ENCODE peak calls at places on chromosomes 11 and 22, in four cellular contexts. One of them, this sample, is unnamed.

GRCh38 chr11:6693342-6694228 is 10.4 kb upstream of the MRPL17 start:
- DNase-seq in HepG2: no peak
- DNase-seq in SK-N-SH: no peak
- DNase-seq in GM12878: no peak
- DNase-seq in this sample: no peak

GRCh38 chr11:78927511-78927910 is 352.8 kb upstream of the NARS2 start:
- DNase-seq in HepG2: no peak
- DNase-seq in SK-N-SH: no peak
- DNase-seq in GM12878: no peak
- DNase-seq in this sample: no peak

GRCh38 chr22:46287873-46288751 is 8.6 kb upstream of the GTSE1 start:
- DNase-seq in HepG2: no peak
- DNase-seq in SK-N-SH: no peak
- DNase-seq in GM12878: peak
- DNase-seq in this sample: no peak

GRCh38 chr11:17296852-17297559 is 20.5 kb downstream of the NUCB2 start:
- DNase-seq in HepG2: no peak
- DNase-seq in SK-N-SH: no peak
- DNase-seq in GM12878: no peak
- DNase-seq in this sample: no peak

GRCh38 chr11:95230054-95231034 is 658 bp downstream of the SESN3 start:
- DNase-seq in HepG2: no peak
- DNase-seq in SK-N-SH: no peak
- DNase-seq in GM12878: no peak
- DNase-seq in this sample: peak

GRCh38 chr11:6319001-6319878 is 1.1 kb downstream of the CAVIN3 start:
- DNase-seq in HepG2: no peak
- DNase-seq in SK-N-SH: peak
- DNase-seq in GM12878: no peak
- DNase-seq in this sample: no peak

GRCh38 chr11:114317738-114318137 is 21.5 kb downstream of the NNMT start:
- DNase-seq in HepG2: no peak
- DNase-seq in SK-N-SH: peak
- DNase-seq in GM12878: no peak
- DNase-seq in this sample: peak

GRCh38 chr11:114263510-114264170 is 32.6 kb upstream of the NNMT start:
- DNase-seq in HepG2: no peak
- DNase-seq in SK-N-SH: no peak
- DNase-seq in GM12878: no peak
- DNase-seq in this sample: no peak

GRCh38 chr11:126147268-126148111 is 64.0 kb downstream of the RPUSD4 start:
- DNase-seq in HepG2: peak
- DNase-seq in SK-N-SH: no peak
- DNase-seq in GM12878: no peak
- DNase-seq in this sample: no peak

GRCh38 chr11:85889676-85890579 is 34.7 kb downstream of the CCDC83 start:
- DNase-seq in HepG2: peak
- DNase-seq in SK-N-SH: no peak
- DNase-seq in GM12878: no peak
- DNase-seq in this sample: no peak

GRCh38 chr11:6413791-6414231 is 5.1 kb downstream of the APBB1 start:
- DNase-seq in HepG2: no peak
- DNase-seq in SK-N-SH: no peak
- DNase-seq in GM12878: no peak
- DNase-seq in this sample: no peak

GRCh38 chr22:21816787-21817496 is 50.5 kb downstream of the MAPK1 start:
- DNase-seq in HepG2: no peak
- DNase-seq in SK-N-SH: peak
- DNase-seq in GM12878: peak
- DNase-seq in this sample: no peak

GRCh38 chr11:66367561-66368312 is 3.8 kb downstream of the SLC29A2 start:
- DNase-seq in HepG2: no peak
- DNase-seq in SK-N-SH: no peak
- DNase-seq in GM12878: no peak
- DNase-seq in this sample: no peak

GRCh38 chr11:129972596-129972995 is 30.0 kb downstream of the PRDM10 start:
- DNase-seq in HepG2: no peak
- DNase-seq in SK-N-SH: no peak
- DNase-seq in GM12878: no peak
- DNase-seq in this sample: no peak

GRCh38 chr11:31757245-31757835 is 53.8 kb downstream of the PAX6 start:
- DNase-seq in HepG2: no peak
- DNase-seq in SK-N-SH: no peak
- DNase-seq in GM12878: no peak
- DNase-seq in this sample: no peak

GRCh38 chr11:118623291-118623655 is 15.9 kb downstream of the PHLDB1 start:
- DNase-seq in HepG2: peak
- DNase-seq in SK-N-SH: peak
- DNase-seq in GM12878: no peak
- DNase-seq in this sample: no peak

GRCh38 chr22:21652010-21652546 is 10.0 kb downstream of the SDF2L1 start:
- DNase-seq in HepG2: peak
- DNase-seq in SK-N-SH: peak
- DNase-seq in GM12878: peak
- DNase-seq in this sample: no peak

GRCh38 chr11:128894685-128895084 is 3.5 kb downstream of the KCNJ5 start:
- DNase-seq in HepG2: peak
- DNase-seq in SK-N-SH: peak
- DNase-seq in GM12878: no peak
- DNase-seq in this sample: no peak

GRCh38 chr11:66910016-66910415 is 48.2 kb downstream of the PC start:
- DNase-seq in HepG2: no peak
- DNase-seq in SK-N-SH: no peak
- DNase-seq in GM12878: no peak
- DNase-seq in this sample: no peak

GRCh38 chr11:69540118-69541000 is 58.9 kb downstream of the LINC01488 start:
- DNase-seq in HepG2: peak
- DNase-seq in SK-N-SH: peak
- DNase-seq in GM12878: no peak
- DNase-seq in this sample: peak
- TF ChIP-seq TCF12 in HepG2: no peak
- TF ChIP-seq TCF12 in SK-N-SH: no peak
- TF ChIP-seq TCF12 in GM12878: no peak
- TF ChIP-seq TCF12 in this sample: no peak

GRCh38 chr11:83528877-83529276 is 242.7 kb upstream of the CCDC90B start:
- DNase-seq in HepG2: no peak
- DNase-seq in SK-N-SH: no peak
- DNase-seq in GM12878: no peak
- DNase-seq in this sample: no peak

GRCh38 chr11:83523676-83524075 is 237.5 kb upstream of the CCDC90B start:
- DNase-seq in HepG2: no peak
- DNase-seq in SK-N-SH: no peak
- DNase-seq in GM12878: no peak
- DNase-seq in this sample: no peak

DNA sequence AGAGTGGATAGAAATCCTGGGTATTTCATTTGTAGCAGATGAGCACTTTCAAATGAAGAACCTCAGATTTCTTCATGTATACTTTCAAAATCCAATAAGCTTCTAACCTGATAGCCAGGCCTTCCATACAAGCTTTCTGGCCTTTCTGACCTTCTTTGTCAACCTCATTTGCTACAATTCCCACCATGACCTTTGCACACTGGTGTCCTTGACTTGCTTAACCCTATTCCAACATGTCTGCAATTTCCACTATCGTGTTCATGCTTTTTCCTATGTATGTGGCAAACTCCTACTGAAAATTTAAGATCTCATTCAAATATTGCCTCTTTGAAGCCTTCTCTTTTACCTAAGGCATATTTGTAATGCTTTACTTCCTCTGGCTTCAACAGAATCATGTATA is 242.1 kb upstream of the CCDC90B start:
- DNase-seq in HepG2: no peak
- DNase-seq in SK-N-SH: no peak
- DNase-seq in GM12878: no peak
- DNase-seq in this sample: no peak
- TF ChIP-seq TCF12 in HepG2: no peak
- TF ChIP-seq TCF12 in SK-N-SH: no peak
- TF ChIP-seq TCF12 in GM12878: no peak
- TF ChIP-seq TCF12 in this sample: no peak

DNA sequence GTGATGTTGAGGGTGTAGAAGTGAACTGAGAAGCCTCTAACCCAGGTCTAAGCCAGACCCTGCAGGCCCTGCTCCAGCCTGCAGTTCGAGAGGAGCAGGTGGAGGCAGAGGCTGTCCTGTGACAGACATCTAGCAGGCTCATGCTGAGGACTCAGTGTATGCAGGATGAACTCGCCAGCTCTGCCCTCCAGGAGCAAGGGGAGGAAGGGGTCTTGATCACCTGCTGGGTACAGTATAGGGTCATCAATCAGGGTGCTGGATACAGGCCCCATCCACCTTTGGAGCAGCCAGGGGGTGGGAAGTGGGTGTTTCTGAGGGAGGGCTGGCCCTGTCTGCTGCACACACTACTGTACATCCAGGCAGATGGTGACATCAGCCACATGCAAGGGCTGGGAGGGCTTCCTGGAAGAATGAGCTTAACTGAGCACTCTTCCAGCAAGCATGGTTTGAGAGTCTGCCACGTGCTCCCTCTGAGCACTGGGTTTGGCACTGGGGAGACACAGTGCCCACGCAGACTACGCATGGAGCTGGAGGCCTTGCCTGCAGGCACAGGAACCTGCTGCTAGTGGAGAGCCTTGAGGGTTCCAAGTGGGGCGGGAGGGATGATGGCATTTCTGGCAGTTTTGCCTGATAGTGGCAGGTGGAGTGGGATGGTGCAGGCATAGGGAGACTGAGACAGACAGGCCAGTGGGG is 9.2 kb downstream of the MAPK8IP1 start:
- DNase-seq in HepG2: no peak
- DNase-seq in SK-N-SH: peak
- DNase-seq in GM12878: no peak
- DNase-seq in this sample: no peak
- TF ChIP-seq TCF12 in HepG2: no peak
- TF ChIP-seq TCF12 in SK-N-SH: no peak
- TF ChIP-seq TCF12 in GM12878: no peak
- TF ChIP-seq TCF12 in this sample: no peak

GRCh38 chr11:134701564-134702165 is 289.6 kb upstream of the B3GAT1 start:
- DNase-seq in HepG2: no peak
- DNase-seq in SK-N-SH: no peak
- DNase-seq in GM12878: no peak
- DNase-seq in this sample: no peak
- TF ChIP-seq TCF12 in HepG2: no peak
- TF ChIP-seq TCF12 in SK-N-SH: no peak
- TF ChIP-seq TCF12 in GM12878: no peak
- TF ChIP-seq TCF12 in this sample: no peak

DNA sequence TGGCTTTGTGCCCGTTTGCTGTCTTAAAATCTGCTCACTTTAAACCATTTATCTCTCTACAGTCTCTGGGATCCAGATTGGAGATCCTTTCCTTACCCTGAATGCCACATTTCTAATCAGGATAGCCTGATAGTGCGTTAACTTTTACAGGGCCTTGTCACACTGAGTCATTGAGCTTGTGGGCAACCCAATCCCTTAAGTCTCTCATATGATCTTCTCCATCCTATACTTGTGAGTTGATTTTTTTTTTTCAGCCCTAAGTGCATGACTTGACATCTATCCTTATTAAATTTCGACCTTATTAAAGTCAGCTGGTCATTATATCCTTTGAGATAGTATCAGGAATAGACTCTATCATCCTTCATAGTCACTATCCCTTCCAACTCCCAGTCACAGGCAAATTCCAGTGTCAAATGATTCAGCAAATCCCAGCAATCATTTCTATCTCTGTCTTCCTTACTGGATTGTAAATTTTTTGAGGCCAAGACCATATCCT is 57.7 kb downstream of the TEAD1 start:
- DNase-seq in HepG2: no peak
- DNase-seq in SK-N-SH: no peak
- DNase-seq in GM12878: no peak
- DNase-seq in this sample: no peak
- TF ChIP-seq TCF12 in HepG2: no peak
- TF ChIP-seq TCF12 in SK-N-SH: peak
- TF ChIP-seq TCF12 in GM12878: no peak
- TF ChIP-seq TCF12 in this sample: no peak

DNA sequence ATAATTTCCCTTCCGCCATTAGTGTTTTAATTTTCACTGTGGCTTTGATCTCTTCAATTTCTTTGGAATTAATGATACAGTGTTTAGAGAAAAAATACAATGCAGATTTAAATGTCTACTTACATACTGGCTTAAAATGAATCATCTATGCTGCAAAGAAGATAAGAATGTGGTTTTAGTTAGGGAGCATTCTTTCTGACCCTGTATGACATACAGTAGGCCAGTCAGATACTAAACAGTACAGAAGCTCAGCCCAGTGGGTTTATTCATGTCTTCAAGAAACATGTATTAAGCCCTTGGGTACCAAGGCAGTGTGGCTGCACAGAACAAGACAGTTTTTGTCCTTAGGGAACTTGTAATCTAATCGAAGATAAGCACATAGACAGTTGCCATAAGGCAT is 268.8 kb downstream of the DDX10 start:
- DNase-seq in HepG2: no peak
- DNase-seq in SK-N-SH: no peak
- DNase-seq in GM12878: no peak
- DNase-seq in this sample: no peak
- TF ChIP-seq TCF12 in HepG2: no peak
- TF ChIP-seq TCF12 in SK-N-SH: peak
- TF ChIP-seq TCF12 in GM12878: no peak
- TF ChIP-seq TCF12 in this sample: no peak

DNA sequence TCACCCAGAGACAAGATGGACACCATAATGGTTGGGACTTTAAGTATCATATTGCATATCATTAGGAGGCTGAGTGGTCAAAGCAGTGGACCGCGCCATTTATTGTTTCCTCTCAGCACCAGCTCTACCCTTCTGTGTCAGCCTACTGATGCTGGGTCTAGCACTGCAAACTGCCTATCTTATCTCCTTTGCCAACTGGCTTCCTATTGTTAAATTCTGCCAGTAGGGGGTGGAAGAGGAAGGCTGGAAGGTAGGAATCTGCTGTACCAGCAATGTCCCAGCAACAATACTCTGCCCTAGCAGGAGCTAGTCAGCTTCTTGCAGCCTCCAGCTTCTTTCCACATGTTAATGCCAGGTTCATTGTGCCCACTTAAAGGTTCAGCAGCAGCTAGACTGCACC is 367.1 kb upstream of the PDGFD start:
- DNase-seq in HepG2: peak
- DNase-seq in SK-N-SH: no peak
- DNase-seq in GM12878: no peak
- DNase-seq in this sample: no peak
- TF ChIP-seq TCF12 in HepG2: no peak
- TF ChIP-seq TCF12 in SK-N-SH: no peak
- TF ChIP-seq TCF12 in GM12878: no peak
- TF ChIP-seq TCF12 in this sample: no peak

DNA sequence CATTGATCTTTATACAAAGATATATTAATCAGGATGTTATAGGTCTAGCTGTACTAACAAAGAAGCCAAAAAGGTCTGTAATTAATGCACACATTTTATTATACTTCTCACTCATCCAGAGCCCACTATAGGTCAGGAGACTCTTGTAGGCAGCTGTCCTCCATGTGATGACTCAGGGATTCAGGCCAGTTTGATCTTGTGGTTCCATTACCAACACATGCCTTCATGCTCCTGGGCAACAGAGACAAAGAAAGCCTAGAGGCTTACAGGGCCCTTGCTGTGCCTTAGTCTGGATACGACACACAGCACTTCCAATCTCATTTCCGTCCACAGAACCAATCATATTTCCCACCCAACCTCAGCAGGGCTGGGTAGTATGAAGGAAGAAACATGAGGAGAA is 150.3 kb upstream of the NCAM1 start:
- DNase-seq in HepG2: no peak
- DNase-seq in SK-N-SH: no peak
- DNase-seq in GM12878: no peak
- DNase-seq in this sample: no peak
- TF ChIP-seq TCF12 in HepG2: no peak
- TF ChIP-seq TCF12 in SK-N-SH: no peak
- TF ChIP-seq TCF12 in GM12878: no peak
- TF ChIP-seq TCF12 in this sample: no peak

GRCh38 chr11:9906043-9906791 is 242.3 kb downstream of the SWAP70 start:
- DNase-seq in HepG2: peak
- DNase-seq in SK-N-SH: no peak
- DNase-seq in GM12878: no peak
- DNase-seq in this sample: peak
- TF ChIP-seq TCF12 in HepG2: no peak
- TF ChIP-seq TCF12 in SK-N-SH: peak
- TF ChIP-seq TCF12 in GM12878: no peak
- TF ChIP-seq TCF12 in this sample: no peak